ENCODE peak calls at places on chromosomes 3 and 15, in five cellular contexts. One of them, this sample, is unnamed.

GRCh38 chr3:4476507-4476906 is 9.4 kb upstream of the SUMF1 start:
- DNase-seq in heart right ventricle: no peak
- DNase-seq in astrocyte: no peak
- DNase-seq in uterus: no peak
- DNase-seq in testis: no peak
- DNase-seq in this sample: no peak

GRCh38 chr15:68717952-68718351 is 102.7 kb downstream of the ANP32A start:
- DNase-seq in uterus: no peak
- DNase-seq in heart right ventricle: no peak
- DNase-seq in testis: no peak
- DNase-seq in astrocyte: no peak
- DNase-seq in this sample: no peak

GRCh38 chr3:139906441-139906840 is 28.5 kb upstream of the CLSTN2 start:
- DNase-seq in uterus: no peak
- DNase-seq in heart right ventricle: no peak
- DNase-seq in astrocyte: peak; percentile 76
- DNase-seq in testis: no peak
- DNase-seq in this sample: no peak

GRCh38 chr15:64877435-64877834 is 34.3 kb upstream of the ANKDD1A start:
- DNase-seq in heart right ventricle: peak; percentile 81
- DNase-seq in uterus: peak; percentile 65
- DNase-seq in testis: peak; percentile 87
- DNase-seq in astrocyte: no peak
- DNase-seq in this sample: peak; percentile 62

GRCh38 chr3:171306631-171307030 is 153.6 kb downstream of the TNIK start:
- DNase-seq in uterus: peak; percentile 82
- DNase-seq in testis: peak; percentile 66
- DNase-seq in astrocyte: peak; percentile 99
- DNase-seq in heart right ventricle: peak; percentile 86
- DNase-seq in this sample: peak; percentile 70

GRCh38 chr3:151404316-151404715 is 19.8 kb upstream of the P2RY12 start:
- DNase-seq in uterus: no peak
- DNase-seq in astrocyte: peak; percentile 83
- DNase-seq in heart right ventricle: no peak
- DNase-seq in testis: no peak
- DNase-seq in this sample: no peak

GRCh38 chr3:141275032-141275422 is 43.4 kb downstream of the PXYLP1 start:
- DNase-seq in testis: no peak
- DNase-seq in astrocyte: peak; percentile 31
- DNase-seq in uterus: no peak
- DNase-seq in heart right ventricle: no peak
- DNase-seq in this sample: no peak

GRCh38 chr15:36458406-36458805 is 121.0 kb upstream of the CDIN1 start:
- DNase-seq in astrocyte: peak; percentile 52
- DNase-seq in heart right ventricle: no peak
- DNase-seq in testis: no peak
- DNase-seq in uterus: no peak
- DNase-seq in this sample: no peak

GRCh38 chr3:172194702-172195392 is 155.5 kb downstream of the FNDC3B start:
- DNase-seq in astrocyte: peak; percentile 67
- DNase-seq in heart right ventricle: no peak
- DNase-seq in uterus: no peak
- DNase-seq in testis: no peak
- DNase-seq in this sample: no peak

GRCh38 chr3:109385442-109386318 is 48.3 kb upstream of the DPPA4 start:
- DNase-seq in uterus: no peak
- DNase-seq in astrocyte: no peak
- DNase-seq in testis: no peak
- DNase-seq in heart right ventricle: no peak
- DNase-seq in this sample: no peak

GRCh38 chr3:14853280-14853956 is 34.7 kb downstream of the FGD5 start:
- DNase-seq in uterus: peak; percentile 37
- DNase-seq in heart right ventricle: no peak
- DNase-seq in astrocyte: no peak
- DNase-seq in testis: peak; percentile 50
- DNase-seq in this sample: no peak

GRCh38 chr15:89999676-90000174 is 1.4 kb upstream of the ZNF710 start:
- DNase-seq in astrocyte: peak; percentile 30
- DNase-seq in heart right ventricle: peak; percentile 50
- DNase-seq in testis: peak; percentile 22
- DNase-seq in uterus: peak; percentile 28
- DNase-seq in this sample: no peak

GRCh38 chr3:122183893-122184590 is 574 bp downstream of the CASR start:
- DNase-seq in testis: peak; percentile 17
- DNase-seq in astrocyte: no peak
- DNase-seq in uterus: no peak
- DNase-seq in heart right ventricle: no peak
- DNase-seq in this sample: no peak

GRCh38 chr3:122183521-122183892 is at the start of gene CASR:
- DNase-seq in testis: peak; percentile 28
- DNase-seq in uterus: no peak
- DNase-seq in heart right ventricle: no peak
- DNase-seq in astrocyte: no peak
- DNase-seq in this sample: no peak

GRCh38 chr3:122188758-122189157 is 5.3 kb downstream of the CASR start:
- DNase-seq in heart right ventricle: no peak
- DNase-seq in astrocyte: no peak
- DNase-seq in testis: no peak
- DNase-seq in uterus: no peak
- DNase-seq in this sample: no peak

GRCh38 chr3:122186372-122186771 is 2.9 kb downstream of the CASR start:
- DNase-seq in astrocyte: no peak
- DNase-seq in testis: no peak
- DNase-seq in heart right ventricle: no peak
- DNase-seq in uterus: no peak
- DNase-seq in this sample: no peak

DNA sequence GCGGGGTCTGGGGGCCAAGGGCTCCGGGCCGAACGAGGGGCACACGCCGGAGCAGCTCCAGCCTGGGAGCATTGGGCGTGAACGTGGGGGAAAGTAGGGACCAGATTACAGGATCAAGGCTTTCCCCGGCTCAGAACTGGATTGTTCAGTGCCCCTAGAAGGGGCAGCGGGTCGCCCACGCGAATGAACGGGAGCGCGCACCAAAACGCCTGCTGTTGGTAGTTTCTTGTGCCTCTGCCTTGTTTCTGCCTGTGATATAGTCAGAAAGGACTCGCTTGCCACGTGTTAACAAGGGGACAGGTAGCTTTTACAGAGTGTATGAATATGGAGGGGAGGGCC is 1.1 kb downstream of the CASR start:
- DNase-seq in astrocyte: no peak
- DNase-seq in uterus: no peak
- DNase-seq in heart right ventricle: no peak
- DNase-seq in testis: no peak
- DNase-seq in this sample: no peak
- H3K4me3 ChIP-seq in astrocyte: no peak overlapping the region
- H3K4me3 ChIP-seq in uterus: no peak overlapping the region
- H3K4me3 ChIP-seq in heart right ventricle: no peak overlapping the region
- H3K4me3 ChIP-seq in testis: peak overlapping the region; percentile 39
- H3K4me3 ChIP-seq in this sample: peak overlapping the region; percentile 14

GRCh38 chr3:79253704-79254103 is 514.1 kb downstream of the ROBO1 start:
- DNase-seq in uterus: no peak
- DNase-seq in testis: no peak
- DNase-seq in heart right ventricle: no peak
- DNase-seq in astrocyte: peak; percentile 23
- DNase-seq in this sample: no peak

GRCh38 chr3:79246875-79247274 is 520.9 kb downstream of the ROBO1 start:
- DNase-seq in uterus: no peak
- DNase-seq in heart right ventricle: no peak
- DNase-seq in astrocyte: no peak
- DNase-seq in testis: no peak
- DNase-seq in this sample: no peak

GRCh38 chr3:79247367-79248103 is 520.3 kb downstream of the ROBO1 start:
- DNase-seq in testis: peak; percentile 19
- DNase-seq in heart right ventricle: peak; percentile 23
- DNase-seq in uterus: no peak
- DNase-seq in astrocyte: peak; percentile 75
- DNase-seq in this sample: no peak

GRCh38 chr3:79249701-79250100 is 518.1 kb downstream of the ROBO1 start:
- DNase-seq in testis: no peak
- DNase-seq in uterus: no peak
- DNase-seq in heart right ventricle: no peak
- DNase-seq in astrocyte: peak; percentile 59
- DNase-seq in this sample: no peak

GRCh38 chr3:79250746-79251145 is 517.1 kb downstream of the ROBO1 start:
- DNase-seq in astrocyte: no peak
- DNase-seq in uterus: no peak
- DNase-seq in testis: no peak
- DNase-seq in heart right ventricle: no peak
- DNase-seq in this sample: no peak
- H3K27ac ChIP-seq in astrocyte: no peak overlapping the region
- H3K27ac ChIP-seq in uterus: no peak overlapping the region
- H3K27ac ChIP-seq in testis: no peak overlapping the region
- H3K27ac ChIP-seq in heart right ventricle: no peak overlapping the region
- H3K27ac ChIP-seq in this sample: no peak overlapping the region

GRCh38 chr3:123442125-123442524 is 6.8 kb downstream of the ADCY5 start:
- DNase-seq in astrocyte: no peak
- DNase-seq in heart right ventricle: no peak
- DNase-seq in testis: no peak
- DNase-seq in uterus: no peak
- DNase-seq in this sample: no peak

GRCh38 chr3:123445702-123446101 is 3.2 kb downstream of the ADCY5 start:
- DNase-seq in testis: no peak
- DNase-seq in uterus: no peak
- DNase-seq in astrocyte: no peak
- DNase-seq in heart right ventricle: no peak
- DNase-seq in this sample: no peak

GRCh38 chr3:123442908-123443307 is 6.0 kb downstream of the ADCY5 start:
- DNase-seq in uterus: no peak
- DNase-seq in testis: no peak
- DNase-seq in astrocyte: no peak
- DNase-seq in heart right ventricle: no peak
- DNase-seq in this sample: no peak

GRCh38 chr3:123444744-123445143 is 4.1 kb downstream of the ADCY5 start:
- DNase-seq in uterus: no peak
- DNase-seq in heart right ventricle: no peak
- DNase-seq in astrocyte: no peak
- DNase-seq in testis: no peak
- DNase-seq in this sample: no peak

GRCh38 chr3:123444023-123444422 is 4.9 kb downstream of the ADCY5 start:
- DNase-seq in heart right ventricle: peak; percentile 48
- DNase-seq in astrocyte: no peak
- DNase-seq in uterus: no peak
- DNase-seq in testis: no peak
- DNase-seq in this sample: peak; percentile 56
- H3K4me3 ChIP-seq in heart right ventricle: no peak overlapping the region
- H3K4me3 ChIP-seq in astrocyte: no peak overlapping the region
- H3K4me3 ChIP-seq in uterus: no peak overlapping the region
- H3K4me3 ChIP-seq in testis: no peak overlapping the region
- H3K4me3 ChIP-seq in this sample: peak overlapping the region; percentile 34

DNA sequence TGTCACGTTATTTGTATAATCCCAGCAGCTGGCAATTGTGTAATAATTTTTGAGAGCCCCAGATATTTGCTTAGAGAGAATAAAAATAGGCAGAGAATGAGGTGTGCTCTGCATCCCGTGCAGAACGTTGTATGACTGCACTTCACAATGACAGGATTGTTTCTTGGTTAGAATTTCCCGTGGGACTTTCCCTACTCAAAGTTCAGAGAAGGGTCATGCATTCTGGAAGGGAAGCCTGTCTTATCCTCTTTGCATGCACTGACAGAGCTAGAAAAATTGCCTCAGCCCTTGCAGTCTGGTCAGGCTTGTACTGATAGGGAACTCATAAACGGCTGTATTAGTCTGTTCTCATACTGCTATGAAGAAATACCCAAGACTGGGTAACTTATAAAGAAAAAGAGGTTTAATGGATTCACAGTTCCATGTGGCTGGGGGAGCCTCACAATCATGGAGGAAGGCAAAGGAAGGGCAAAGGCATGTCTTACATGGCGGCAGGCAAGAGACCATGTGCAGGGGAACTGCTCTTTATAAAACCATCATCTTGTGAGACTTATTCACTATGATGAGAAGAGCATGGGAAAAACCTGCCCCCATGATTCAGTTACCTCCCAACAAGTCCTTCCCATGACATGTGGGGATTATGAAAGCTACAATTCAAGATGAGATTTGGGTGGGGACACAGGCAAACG is 16.5 kb downstream of the SV2B start:
- DNase-seq in heart right ventricle: peak; percentile 48
- DNase-seq in uterus: no peak
- DNase-seq in astrocyte: peak; percentile 6
- DNase-seq in testis: peak; percentile 37
- DNase-seq in this sample: no peak
- H3K27ac ChIP-seq in heart right ventricle: peak overlapping the region; percentile 28
- H3K27ac ChIP-seq in uterus: no peak overlapping the region
- H3K27ac ChIP-seq in astrocyte: no peak overlapping the region
- H3K27ac ChIP-seq in testis: no peak overlapping the region
- H3K27ac ChIP-seq in this sample: no peak overlapping the region

GRCh38 chr3:50356553-50356952 is 2.8 kb downstream of the TMEM115 start:
- DNase-seq in testis: no peak
- DNase-seq in astrocyte: no peak
- DNase-seq in heart right ventricle: peak; percentile 61
- DNase-seq in uterus: no peak
- DNase-seq in this sample: no peak
- H3K4me3 ChIP-seq in testis: no peak overlapping the region
- H3K4me3 ChIP-seq in astrocyte: peak overlapping the region; percentile 73
- H3K4me3 ChIP-seq in heart right ventricle: no peak overlapping the region
- H3K4me3 ChIP-seq in uterus: peak overlapping the region; percentile 67
- H3K4me3 ChIP-seq in this sample: peak overlapping the region; percentile 100

This sample was measured in dorsolateral prefrontal cortex.